ENCODE peak calls at places on chromosomes 13 and 19, in five cellular contexts. F, P, G, W and O are unnamed samples.

GRCh38 chr13:41276824-41277223 is 13.4 kb upstream of the MTRF1 start:
- DNase-seq in G (no peak), P (no peak), W (no peak), F (no peak), O (no peak)

GRCh38 chr13:94300401-94300800 is 179.1 kb downstream of the DCT start:
- DNase-seq in F (no peak), W (no peak), P (no peak), G (no peak), O (no peak)

GRCh38 chr19:15137777-15138176 is 30.6 kb downstream of the SYDE1 start:
- DNase-seq in F (no peak), G (no peak), W (no peak), P (no peak), O (no peak)

GRCh38 chr19:5193192-5193591 is 147.4 kb downstream of the PTPRS start:
- DNase-seq in W (no peak), F (no peak), P (no peak), G (no peak), O (no peak)

GRCh38 chr13:45812599-45813372 is 38.8 kb downstream of the SIAH3 start:
- DNase-seq in P (no peak), W (no peak), G (no peak), F (no peak), O (no peak)

GRCh38 chr19:50510121-50510670 is 795 bp downstream of the JOSD2 start:
- DNase-seq in F (no peak), W (no peak), G (no peak), P (no peak), O (no peak)

GRCh38 chr13:113582841-113583631 is 1.5 kb upstream of the TFDP1 start:
- DNase-seq in F (no peak), P (no peak), G (no peak), W (no peak), O (no peak)

GRCh38 chr19:11261902-11262839 is at the start of gene DOCK6:
- DNase-seq in W (peak; percentile 38), G (no peak), P (peak; percentile 58), F (no peak), O (no peak)